ENCODE peak calls at places on chromosome 16, in five cellular contexts. One of them, this sample, is unnamed.

GRCh38 chr16:3589441-3589921 is 12.3 kb upstream of the NLRC3 start:
- DNase-seq in cardiac fibroblast: peak; percentile 13
- DNase-seq in PC-9: no peak
- DNase-seq in H9: no peak
- DNase-seq in tibial nerve: no peak
- DNase-seq in this sample: no peak

GRCh38 chr16:22217890-22218730 is 12.0 kb downstream of the EEF2K start:
- DNase-seq in cardiac fibroblast: no peak
- DNase-seq in PC-9: no peak
- DNase-seq in H9: peak; percentile 59
- DNase-seq in tibial nerve: no peak
- DNase-seq in this sample: no peak

GRCh38 chr16:67104061-67104460 is 5.7 kb upstream of the PHAF1 start:
- DNase-seq in cardiac fibroblast: peak; percentile 54
- DNase-seq in PC-9: no peak
- DNase-seq in H9: peak; percentile 68
- DNase-seq in tibial nerve: no peak
- DNase-seq in this sample: peak; percentile 21

GRCh38 chr16:54242199-54242598 is 44.4 kb downstream of the IRX3 start:
- DNase-seq in cardiac fibroblast: no peak
- DNase-seq in PC-9: peak; percentile 39
- DNase-seq in H9: peak; percentile 85
- DNase-seq in tibial nerve: no peak
- DNase-seq in this sample: peak; percentile 20

GRCh38 chr16:11224894-11225676 is 30.9 kb downstream of the SOCS1 start:
- DNase-seq in cardiac fibroblast: peak; percentile 29
- DNase-seq in PC-9: no peak
- DNase-seq in H9: no peak
- DNase-seq in tibial nerve: no peak
- DNase-seq in this sample: no peak

GRCh38 chr16:46573008-46573833 is 48.0 kb downstream of the SHCBP1 start:
- DNase-seq in cardiac fibroblast: peak; percentile 51
- DNase-seq in PC-9: peak; percentile 46
- DNase-seq in H9: peak; percentile 41
- DNase-seq in tibial nerve: no peak
- DNase-seq in this sample: no peak

GRCh38 chr16:492211-492875 is 35.2 kb upstream of the CAPN15 start:
- DNase-seq in cardiac fibroblast: no peak
- DNase-seq in PC-9: no peak
- DNase-seq in H9: peak; percentile 52
- DNase-seq in tibial nerve: no peak
- DNase-seq in this sample: no peak

GRCh38 chr16:67632415-67633172 is 12.3 kb upstream of the CARMIL2 start:
- DNase-seq in cardiac fibroblast: peak; percentile 32
- DNase-seq in PC-9: no peak
- DNase-seq in H9: no peak
- DNase-seq in tibial nerve: no peak
- DNase-seq in this sample: no peak

GRCh38 chr16:86203557-86204275 is 304.8 kb downstream of the IRF8 start:
- DNase-seq in cardiac fibroblast: no peak
- DNase-seq in PC-9: no peak
- DNase-seq in H9: no peak
- DNase-seq in tibial nerve: no peak
- DNase-seq in this sample: no peak

GRCh38 chr16:2429771-2430663 is 770 bp downstream of the CCNF start:
- DNase-seq in cardiac fibroblast: peak; percentile 26
- DNase-seq in PC-9: no peak
- DNase-seq in H9: no peak
- DNase-seq in tibial nerve: no peak
- DNase-seq in this sample: peak; percentile 44
- TF ChIP-seq CTCF in cardiac fibroblast: no peak
- TF ChIP-seq CTCF in PC-9: peak; percentile 42
- TF ChIP-seq CTCF in H9: no peak
- TF ChIP-seq CTCF in tibial nerve: peak; percentile 2
- TF ChIP-seq CTCF in this sample: no peak

GRCh38 chr16:48911700-48912099 is 301.7 kb upstream of the N4BP1 start:
- DNase-seq in cardiac fibroblast: no peak
- DNase-seq in PC-9: no peak
- DNase-seq in H9: no peak
- DNase-seq in tibial nerve: no peak
- DNase-seq in this sample: no peak
- TF ChIP-seq CTCF in cardiac fibroblast: no peak
- TF ChIP-seq CTCF in PC-9: no peak
- TF ChIP-seq CTCF in H9: peak; percentile 41
- TF ChIP-seq CTCF in tibial nerve: no peak
- TF ChIP-seq CTCF in this sample: no peak

DNA sequence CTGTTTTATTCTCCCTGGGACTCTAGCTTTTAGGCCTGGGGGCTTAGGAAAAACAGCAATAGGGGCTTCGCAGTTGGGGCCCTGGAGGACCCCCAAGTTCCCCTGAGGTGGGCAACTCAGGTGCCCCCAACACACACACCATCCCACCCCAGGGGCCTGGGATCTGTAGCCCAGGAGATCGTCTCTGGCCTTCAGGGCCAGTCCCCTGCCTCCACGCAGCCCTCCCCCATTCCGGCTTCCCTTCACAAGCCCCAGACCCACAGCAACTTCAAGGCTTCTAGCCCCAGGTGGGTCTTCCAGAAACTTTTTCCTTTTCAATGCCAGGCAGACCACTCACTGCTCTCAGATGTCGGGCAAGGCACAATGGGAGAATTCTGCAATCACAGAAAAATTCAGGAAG is 79.4 kb downstream of the C16orf78 start:
- DNase-seq in cardiac fibroblast: no peak
- DNase-seq in PC-9: no peak
- DNase-seq in H9: no peak
- DNase-seq in tibial nerve: no peak
- DNase-seq in this sample: no peak
- TF ChIP-seq CTCF in cardiac fibroblast: no peak
- TF ChIP-seq CTCF in PC-9: no peak
- TF ChIP-seq CTCF in H9: no peak
- TF ChIP-seq CTCF in tibial nerve: no peak
- TF ChIP-seq CTCF in this sample: no peak

GRCh38 chr16:79047337-79047736 is 553.2 kb downstream of the MAF start:
- DNase-seq in cardiac fibroblast: no peak
- DNase-seq in PC-9: no peak
- DNase-seq in H9: no peak
- DNase-seq in tibial nerve: no peak
- DNase-seq in this sample: no peak
- TF ChIP-seq CTCF in cardiac fibroblast: peak; percentile 7
- TF ChIP-seq CTCF in PC-9: peak; percentile 64
- TF ChIP-seq CTCF in H9: peak; percentile 72
- TF ChIP-seq CTCF in tibial nerve: peak; percentile 18
- TF ChIP-seq CTCF in this sample: peak; percentile 46

GRCh38 chr16:89435051-89435450 is 55.3 kb downstream of the ANKRD11 start:
- DNase-seq in cardiac fibroblast: no peak
- DNase-seq in PC-9: no peak
- DNase-seq in H9: no peak
- DNase-seq in tibial nerve: no peak
- DNase-seq in this sample: no peak
- TF ChIP-seq CTCF in cardiac fibroblast: no peak
- TF ChIP-seq CTCF in PC-9: no peak
- TF ChIP-seq CTCF in H9: no peak
- TF ChIP-seq CTCF in tibial nerve: no peak
- TF ChIP-seq CTCF in this sample: no peak

GRCh38 chr16:14018848-14019247 is 52.3 kb upstream of the MRTFB start:
- DNase-seq in cardiac fibroblast: no peak
- DNase-seq in PC-9: no peak
- DNase-seq in H9: no peak
- DNase-seq in tibial nerve: no peak
- DNase-seq in this sample: no peak
- TF ChIP-seq CTCF in cardiac fibroblast: no peak
- TF ChIP-seq CTCF in PC-9: no peak
- TF ChIP-seq CTCF in H9: no peak
- TF ChIP-seq CTCF in tibial nerve: no peak
- TF ChIP-seq CTCF in this sample: no peak